ENCODE peak calls at places on chromosomes 5 and 9, in six cellular contexts. M, J, X, H, K and C are unnamed samples.
A peak's percentile ranks its signal among the peaks of the same experiment; 100 is the strongest.

GRCh38 chr5:91727452-91727851 is 344.3 kb upstream of the ARRDC3 start:
- DNase-seq in J (no peak), X (no peak), M (no peak), H (no peak), K (no peak), C (no peak)

GRCh38 chr5:10063997-10064396 is 185.7 kb downstream of the ATPSCKMT start:
- DNase-seq in M (no peak), H (no peak), J (no peak), X (no peak), K (no peak), C (no peak)

GRCh38 chr9:69857131-69857530 is 36.5 kb downstream of the CFAP95 start:
- DNase-seq in J (no peak), X (no peak), H (peak; percentile 63), K (no peak), M (no peak), C (no peak)

GRCh38 chr9:71984388-71985069 is 73.1 kb downstream of the C9orf85 start:
- DNase-seq in H (peak; percentile 67), J (peak; percentile 30), M (no peak), X (no peak), K (no peak), C (no peak)

GRCh38 chr5:26757941-26758340 is 280.4 kb downstream of the CDH9 start:
- DNase-seq in H (peak; percentile 67), X (no peak), K (no peak), M (no peak), J (no peak), C (no peak)

GRCh38 chr5:158594595-158595242 is 505.0 kb downstream of the EBF1 start:
- DNase-seq in H (no peak), K (no peak), X (no peak), M (no peak), J (no peak), C (no peak)

GRCh38 chr5:138932171-138932810 is 57.2 kb upstream of the LRRTM2 start:
- DNase-seq in J (no peak), M (no peak), X (no peak), K (peak; percentile 52), H (peak; percentile 20), C (no peak)

GRCh38 chr9:100689635-100690034 is 111.8 kb downstream of the CAVIN4 start:
- DNase-seq in X (no peak), K (no peak), M (no peak), H (no peak), J (no peak), C (no peak)

GRCh38 chr5:322281-322941 is 897 bp downstream of the AHRR start:
- DNase-seq in K (no peak), J (no peak), H (no peak), X (no peak), M (peak; percentile 69), C (no peak)

GRCh38 chr5:110956280-110956912 is 115.1 kb upstream of the TSLP start:
- DNase-seq in X (no peak), H (no peak), M (no peak), K (no peak), J (no peak), C (no peak)

DNA sequence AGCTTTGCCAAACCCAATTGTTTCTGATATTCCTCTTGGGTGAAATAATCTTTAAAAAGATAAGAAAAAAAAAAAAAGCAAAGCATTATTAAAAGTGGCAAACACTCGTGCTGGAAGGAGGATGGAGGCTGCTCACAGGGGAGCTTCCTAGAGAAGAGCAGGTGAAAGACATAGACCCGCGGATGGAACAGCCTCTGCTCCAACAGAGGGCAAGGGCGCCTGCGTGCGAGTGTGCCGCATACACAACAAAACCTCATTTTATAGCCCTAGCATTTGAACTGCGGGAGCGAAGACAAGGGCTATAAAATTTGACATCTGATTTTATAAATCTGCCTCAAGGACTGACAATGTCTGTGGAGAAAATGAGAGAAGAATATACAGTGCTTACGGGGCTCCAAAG is 33.5 kb upstream of the SLC25A51 start:
- DNase-seq in K (no peak), H (no peak), X (no peak), J (no peak), M (no peak), C (no peak)
- TF ChIP-seq CTCF in K (no peak), H (no peak), X (no peak), J (no peak), M (no peak), C (no peak)

DNA sequence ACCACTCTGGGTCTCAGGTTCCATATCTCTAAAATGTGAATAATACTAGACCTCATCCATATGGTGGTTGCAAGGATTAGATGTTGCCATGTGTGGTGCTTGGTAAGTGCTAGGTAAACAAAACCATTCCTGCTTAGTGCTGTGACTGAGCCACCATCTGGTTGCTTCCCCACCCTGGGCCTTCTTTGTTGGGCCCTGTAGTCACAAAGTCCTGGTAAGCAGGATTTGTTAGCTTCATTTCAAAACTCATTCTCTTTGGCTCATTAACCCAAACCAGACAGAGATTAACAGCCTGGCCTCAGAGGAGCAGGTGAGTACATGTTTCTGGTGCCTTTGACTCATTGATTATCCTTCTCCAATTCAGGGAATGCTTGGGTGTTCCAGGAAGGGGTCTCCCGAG is 240.2 kb downstream of the ARHGAP26 start:
- DNase-seq in H (peak; percentile 75), J (no peak), X (no peak), K (no peak), M (no peak), C (no peak)
- TF ChIP-seq CTCF in H (no peak), J (no peak), X (no peak), K (no peak), M (no peak), C (no peak)

GRCh38 chr5:142715291-142715690 is 29.4 kb upstream of the FGF1 start:
- DNase-seq in X (no peak), K (no peak), J (no peak), H (no peak), M (no peak), C (no peak)

GRCh38 chr5:142719836-142720330 is 34.0 kb upstream of the FGF1 start:
- DNase-seq in X (no peak), J (no peak), K (no peak), H (peak; percentile 41), M (no peak), C (no peak)

GRCh38 chr5:142716963-142717362 is 31.1 kb upstream of the FGF1 start:
- DNase-seq in X (no peak), H (peak; percentile 66), M (no peak), K (no peak), J (peak; percentile 82), C (no peak)

GRCh38 chr5:142720561-142721275 is 34.8 kb upstream of the FGF1 start:
- DNase-seq in H (peak; percentile 99), J (no peak), M (no peak), X (no peak), K (no peak), C (no peak)

DNA sequence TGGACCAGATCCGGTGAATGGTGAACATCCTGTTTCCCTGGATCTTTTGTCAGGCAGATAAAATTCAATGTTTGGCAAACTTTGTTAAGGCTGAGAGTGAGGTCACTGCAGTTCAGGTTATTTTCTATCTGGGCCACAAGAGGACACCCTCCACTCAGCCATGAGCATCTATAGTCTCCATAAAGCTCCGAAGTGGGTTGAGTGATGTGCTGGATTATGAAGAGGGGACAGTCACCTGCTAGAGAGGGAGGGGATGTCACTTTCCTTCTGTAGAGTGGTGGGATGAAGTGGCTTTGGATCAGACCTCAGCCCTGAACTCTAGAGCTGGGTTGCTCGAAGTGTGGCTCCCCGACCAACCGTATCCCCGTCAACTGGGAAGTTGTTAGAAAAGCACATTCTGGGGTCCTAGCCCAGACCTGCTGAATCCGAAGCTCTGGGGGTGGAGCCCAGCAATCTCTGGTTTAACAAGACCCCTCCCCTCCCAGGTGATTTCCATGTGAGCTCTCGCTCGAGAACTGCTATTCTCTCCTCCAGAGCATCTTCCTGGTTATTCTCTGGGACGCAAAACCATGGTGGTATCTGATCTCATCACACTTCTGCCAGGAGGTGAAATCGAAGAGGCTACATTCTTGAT is 31.8 kb upstream of the FGF1 start:
- DNase-seq in X (no peak), M (no peak), K (no peak), J (peak; percentile 43), H (peak; percentile 70), C (no peak)
- TF ChIP-seq CTCF in X (peak; percentile 69), M (peak; percentile 57), K (peak; percentile 43), J (peak; percentile 80), H (peak; percentile 81), C (peak; percentile 77)

GRCh38 chr5:41347569-41347968 is 134.2 kb upstream of the C6 start:
- DNase-seq in X (no peak), K (no peak), H (no peak), M (no peak), J (no peak), C (no peak)
- TF ChIP-seq CTCF in X (no peak), K (no peak), H (no peak), M (no peak), J (peak; percentile 4), C (no peak)

DNA sequence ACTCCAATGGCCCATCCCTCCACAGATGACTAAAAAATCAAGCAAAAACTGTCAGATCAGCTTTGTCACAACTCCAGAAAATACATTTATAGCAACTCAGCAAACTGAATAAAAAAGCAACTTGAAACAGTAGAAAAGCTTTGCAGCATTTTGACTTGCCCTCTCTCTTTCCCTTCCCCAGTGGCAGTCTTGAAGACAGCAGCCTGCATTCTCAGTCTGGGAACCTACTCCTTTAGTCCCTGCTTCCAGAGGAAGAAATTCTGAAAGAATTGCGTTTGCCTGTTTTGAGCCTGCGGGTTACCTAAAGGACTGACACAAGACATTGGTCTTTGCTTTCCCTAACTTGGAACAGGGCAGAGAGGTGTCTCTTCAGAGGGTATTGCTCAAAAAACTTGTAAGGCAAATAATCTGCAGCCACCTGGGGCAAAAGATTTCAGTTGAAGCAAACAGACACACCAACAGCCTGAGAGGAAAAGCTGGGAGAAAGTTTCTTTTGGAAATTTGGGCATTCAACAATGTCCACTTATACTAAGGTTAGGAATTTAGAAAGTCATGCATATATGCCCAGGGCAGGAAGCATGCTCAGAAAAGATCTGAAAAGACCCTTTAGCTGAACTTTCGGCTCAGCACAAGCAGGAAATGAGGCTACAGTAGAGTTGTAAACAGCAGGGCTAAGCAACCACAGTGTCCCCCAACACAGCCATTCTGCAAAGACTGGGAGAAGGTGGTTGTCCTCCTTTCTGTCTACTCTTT is 15.2 kb upstream of the SLC35D2 start:
- DNase-seq in H (no peak), K (no peak), X (no peak), J (no peak), M (no peak), C (no peak)
- TF ChIP-seq CTCF in H (no peak), K (no peak), X (no peak), J (no peak), M (no peak), C (no peak)

DNA sequence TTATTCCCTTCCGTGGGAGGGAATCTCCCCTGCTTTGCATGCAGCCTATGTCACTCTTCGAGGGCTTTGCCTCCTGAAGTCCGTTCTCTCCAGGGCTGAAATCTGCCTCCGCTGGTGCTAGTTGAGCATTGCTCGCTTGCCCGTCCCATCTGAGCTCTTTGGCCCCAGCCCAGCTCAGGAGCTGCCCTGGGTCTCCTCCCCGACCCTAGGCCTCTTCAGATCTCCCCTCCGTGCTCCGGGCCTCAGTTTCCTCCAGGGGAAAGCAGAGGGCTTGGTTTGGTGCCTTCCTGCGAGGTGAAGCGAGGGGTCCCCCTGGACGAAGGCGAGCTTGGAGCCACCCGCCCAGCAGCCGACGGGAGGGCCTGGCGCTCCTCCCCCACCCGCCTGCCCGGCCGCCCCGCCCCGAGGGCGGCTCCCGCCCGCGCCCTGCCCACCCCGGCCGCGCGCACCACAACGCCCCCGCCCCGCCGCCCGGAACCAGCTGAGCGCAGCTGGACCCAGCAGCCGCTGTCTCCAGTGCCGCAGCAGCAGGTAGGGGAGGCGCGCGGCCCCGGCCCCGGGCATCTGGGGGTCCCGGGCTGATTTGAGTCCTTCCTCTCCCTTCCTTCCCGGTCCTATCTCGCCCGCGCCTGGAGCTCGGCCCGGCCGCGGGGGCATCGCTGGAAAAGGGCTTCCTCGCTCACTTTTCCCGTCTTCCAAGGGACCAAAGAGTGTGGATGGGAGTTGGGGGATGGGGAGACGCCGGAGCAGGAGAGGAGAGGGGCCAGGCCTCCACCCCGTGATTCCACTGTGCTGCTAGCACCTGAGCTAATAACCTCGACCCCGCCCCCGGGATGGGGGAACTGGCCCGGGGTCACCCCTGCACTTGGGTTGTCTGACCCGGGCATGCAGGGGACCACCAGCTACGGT is at the start of gene GSN:
- DNase-seq in H (peak; percentile 61), K (no peak), M (peak; percentile 94), X (peak; percentile 43), J (peak; percentile 78), C (no peak)
- TF ChIP-seq CTCF in H (peak; percentile 7), K (no peak), M (peak; percentile 27), X (peak; percentile 43), J (peak; percentile 17), C (no peak)